ENCODE peak calls at places on chromosome 7, in eight cellular contexts. J is Peyer's patch, X is transverse colon, G is stomach, U is H54, H is tibial nerve, S is IMR-90, A is endothelial cell of umbilical vein. O is an unnamed sample.
A peak's percentile ranks its signal among the peaks of the same experiment; 100 is the strongest.

GRCh38 chr7:35371221-35371620 is 117.3 kb upstream of the TBX20 start:
- DNase-seq in H (no peak), J (no peak), U (no peak), X (no peak), S (no peak), G (no peak), A (no peak), O (no peak)

GRCh38 chr7:18978108-18978495 is 139.3 kb downstream of the TWIST1 start:
- DNase-seq in H (no peak), U (peak; percentile 55), G (no peak), X (no peak), A (peak; percentile 80), J (no peak), S (peak; percentile 95), O (no peak)

GRCh38 chr7:125516194-125516593 is 586.6 kb upstream of the POT1 start:
- DNase-seq in A (no peak), X (no peak), J (no peak), S (no peak), H (no peak), U (no peak), G (no peak), O (no peak)

GRCh38 chr7:101917566-101917965 is 100.1 kb downstream of the CUX1 start:
- DNase-seq in U (no peak), S (no peak), A (no peak), H (no peak), X (no peak), J (no peak), G (no peak), O (no peak)

GRCh38 chr7:38681882-38682281 is 50.7 kb upstream of the AMPH start:
- DNase-seq in J (no peak), U (no peak), X (no peak), A (no peak), H (no peak), S (peak; percentile 31), G (no peak), O (no peak)

GRCh38 chr7:32915041-32915536 is 23.5 kb upstream of the KBTBD2 start:
- DNase-seq in J (no peak), U (no peak), H (no peak), S (no peak), A (no peak), G (no peak), X (no peak), O (no peak)

GRCh38 chr7:159114096-159114495 is 30.6 kb downstream of the VIPR2 start:
- DNase-seq in J (peak; percentile 28), A (no peak), U (no peak), S (no peak), X (no peak), H (no peak), G (no peak), O (no peak)

GRCh38 chr7:129298268-129298893 is 73.6 kb downstream of the AHCYL2 start:
- DNase-seq in U (no peak), A (peak; percentile 66), X (peak; percentile 46), J (peak; percentile 74), H (peak; percentile 83), S (peak; percentile 51), G (peak; percentile 61), O (peak; percentile 64)

GRCh38 chr7:79050592-79050991 is 402.9 kb downstream of the MAGI2 start:
- DNase-seq in H (no peak), U (no peak), A (peak; percentile 39), S (peak; percentile 73), X (no peak), G (no peak), J (no peak), O (no peak)

GRCh38 chr7:107692501-107692900 is 31.9 kb downstream of the SLC26A4 start:
- DNase-seq in J (no peak), A (peak; percentile 23), G (no peak), X (no peak), S (peak; percentile 61), U (no peak), H (no peak), O (no peak)

GRCh38 chr7:156607332-156608175 is 33.0 kb upstream of the RNF32 start:
- DNase-seq in A (no peak), H (no peak), G (no peak), U (no peak), J (no peak), X (no peak), S (peak; percentile 4), O (no peak)

GRCh38 chr7:82268632-82269031 is 174.9 kb downstream of the CACNA2D1 start:
- DNase-seq in J (no peak), U (no peak), S (no peak), H (no peak), G (no peak), A (no peak), X (no peak), O (no peak)

GRCh38 chr7:47600199-47601118 is 18.5 kb upstream of the TNS3 start:
- DNase-seq in G (peak; percentile 47), A (peak; percentile 55), U (peak; percentile 82), J (no peak), X (no peak), S (peak; percentile 86), H (no peak), O (peak; percentile 67)

GRCh38 chr7:74033372-74034311 is 5.7 kb downstream of the ELN start:
- DNase-seq in U (no peak), H (peak; percentile 46), A (no peak), S (no peak), G (peak; percentile 62), X (no peak), J (peak; percentile 59), O (peak; percentile 87)

GRCh38 chr7:109844362-109844761 is 1246.6 kb upstream of the LRRN3 start:
- DNase-seq in S (peak; percentile 14), U (no peak), X (no peak), G (no peak), A (peak; percentile 29), H (no peak), J (no peak), O (no peak)

GRCh38 chr7:31368620-31369019 is 28.1 kb upstream of the NEUROD6 start:
- DNase-seq in S (no peak), J (no peak), G (no peak), A (no peak), X (no peak), U (no peak), H (no peak), O (no peak)

GRCh38 chr7:91249506-91250233 is 14.6 kb upstream of the FZD1 start:
- DNase-seq in S (peak; percentile 76), X (no peak), H (no peak), A (no peak), J (no peak), G (no peak), U (peak; percentile 43), O (no peak)

DNA sequence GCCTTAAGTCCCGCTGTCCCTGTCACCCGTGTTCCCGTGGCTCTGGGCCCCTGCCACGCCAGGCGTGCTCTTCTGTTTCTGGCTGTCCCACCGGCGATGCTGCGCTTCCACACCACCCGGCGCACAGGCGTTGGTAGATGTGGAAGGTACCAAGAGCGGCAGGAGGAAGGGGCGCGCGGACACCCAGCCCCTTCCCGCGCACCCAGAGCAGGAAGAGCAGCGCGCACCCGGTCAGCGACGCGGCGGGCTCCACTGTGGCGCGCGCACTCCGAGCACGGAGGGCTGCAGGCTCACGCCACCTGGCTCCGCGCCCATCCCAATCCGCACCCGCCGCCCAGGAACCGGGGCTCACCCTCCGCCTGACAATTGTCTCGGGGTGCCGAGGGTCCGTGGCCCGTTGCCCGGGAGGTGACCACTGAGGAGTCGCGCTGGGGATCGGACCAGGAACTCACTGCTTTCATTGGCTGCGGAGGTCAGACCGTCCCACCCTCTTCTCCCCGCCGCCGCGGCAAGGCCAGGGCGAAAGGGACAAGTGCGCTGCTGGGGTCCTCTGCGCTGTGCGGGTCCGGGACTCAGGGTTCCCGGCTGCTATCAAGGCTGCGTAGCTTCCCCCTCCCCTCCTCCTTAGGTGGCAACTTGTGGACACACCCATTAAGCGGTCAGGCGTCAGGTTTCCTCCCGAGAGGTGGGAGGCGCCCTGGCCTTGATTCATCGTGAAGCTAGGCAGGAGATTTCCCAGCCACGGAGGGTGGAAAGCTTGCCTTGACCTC is 121.6 kb upstream of the ZNF92 start:
- DNase-seq in X (no peak), H (no peak), S (peak; percentile 19), U (peak; percentile 50), A (peak; percentile 49), G (peak; percentile 56), J (no peak), O (peak; percentile 64)
- TF ChIP-seq POLR2A in X (no peak), H (no peak), S (no peak), U (peak; percentile 43), A (no peak), G (no peak), J (no peak), O (no peak)

DNA sequence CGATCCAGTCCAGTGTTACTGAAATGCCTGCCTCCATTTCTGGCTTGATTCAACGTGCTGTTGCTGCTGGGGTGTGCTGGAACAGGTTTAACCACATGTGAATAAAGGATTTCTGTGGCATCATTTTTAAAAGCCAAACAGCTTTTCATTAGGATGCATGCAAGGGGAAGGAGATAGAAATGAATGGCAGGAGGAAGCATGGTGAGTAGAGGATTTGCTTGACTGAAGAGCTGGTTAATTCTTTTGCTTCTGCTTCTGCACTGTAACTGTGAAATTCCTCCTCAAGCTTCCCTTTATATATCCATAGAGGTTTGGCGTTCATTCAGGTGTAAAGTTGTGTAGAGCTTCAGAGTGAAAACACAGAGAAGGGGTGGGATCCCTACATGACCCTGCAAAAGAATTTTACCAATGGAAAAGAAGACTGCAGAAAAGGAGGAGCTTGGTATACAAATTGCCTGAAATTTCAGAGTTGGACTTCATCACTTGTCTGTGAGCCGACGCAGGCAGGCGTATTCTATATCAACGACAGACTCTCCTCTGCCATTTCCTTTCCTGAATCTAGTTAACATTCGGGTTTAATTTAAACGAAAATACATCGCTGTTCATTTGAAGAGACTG is at the start of gene SOSTDC1:
- DNase-seq in H (no peak), X (peak; percentile 32), J (no peak), S (no peak), U (no peak), G (no peak), A (peak; percentile 37), O (no peak)
- TF ChIP-seq POLR2A in H (no peak), X (peak; percentile 46), J (no peak), S (no peak), U (no peak), G (no peak), A (no peak), O (no peak)

DNA sequence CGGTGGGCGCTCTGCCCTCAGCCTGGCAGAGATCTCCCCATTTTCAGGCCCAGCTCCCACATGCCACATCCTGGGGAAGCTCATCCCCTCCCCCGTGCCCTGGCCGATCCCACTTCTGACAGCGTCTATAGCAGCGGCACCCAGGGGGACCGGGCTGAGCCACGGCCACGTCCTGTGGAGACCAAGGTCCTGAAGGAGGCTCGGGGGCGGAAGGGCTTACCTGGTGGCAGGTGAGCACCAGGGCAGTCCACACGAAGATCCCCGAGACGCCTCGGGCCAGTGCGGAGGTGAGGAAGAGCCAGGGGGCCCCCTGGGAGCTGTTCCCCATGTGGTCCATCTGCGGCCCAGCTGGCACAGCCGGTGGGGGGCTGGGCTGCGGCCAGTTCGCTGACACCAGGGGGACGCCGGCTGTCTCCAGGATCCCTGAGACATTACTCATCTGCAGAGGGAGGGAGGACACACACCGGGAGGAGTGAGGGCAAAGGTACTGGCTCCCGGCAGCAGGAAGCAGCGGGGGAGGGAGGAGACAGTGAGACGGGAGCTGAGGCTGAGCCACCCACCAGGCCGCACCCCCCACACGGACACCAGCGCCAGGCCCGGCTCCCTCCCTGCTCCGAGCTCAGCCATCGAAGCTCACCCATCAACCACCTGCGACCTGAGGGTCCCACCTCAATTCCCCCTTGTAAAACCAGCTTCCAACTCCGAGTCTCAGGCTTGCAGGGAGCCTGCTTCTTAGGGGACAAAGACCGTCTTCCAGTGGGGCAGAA is 776 bp downstream of the TMEM184A start:
- DNase-seq in X (peak; percentile 89), H (no peak), J (peak; percentile 91), S (peak; percentile 89), U (peak; percentile 100), G (peak; percentile 67), A (peak; percentile 28), O (peak; percentile 77)
- TF ChIP-seq POLR2A in X (peak; percentile 51), H (no peak), J (peak; percentile 44), S (peak; percentile 50), U (no peak), G (no peak), A (no peak), O (no peak)

GRCh38 chr7:131762753-131763152 is 206.3 kb upstream of the PODXL start:
- DNase-seq in H (no peak), A (no peak), G (no peak), S (no peak), J (no peak), X (no peak), U (no peak), O (no peak)
- TF ChIP-seq POLR2A in H (no peak), A (no peak), G (no peak), S (no peak), J (no peak), X (no peak), U (no peak), O (no peak)

O was measured in body of pancreas.